ENCODE peak calls at places on chromosomes 5 and 9, in nine cellular contexts. One of them, this sample, is unnamed.

GRCh38 chr5:113162770-113163169 is 186.2 kb downstream of the DCP2 start:
- DNase-seq in fibroblast of pulmonary artery: peak
- DNase-seq in stimulated activated CD4-positive, alpha-beta T cell treated with anti-CD3 and anti-CD28 coated beads, Interleukin-4, amount 100 ng/mL, for 48 hours: no peak
- DNase-seq in NCI-H1417: no peak
- DNase-seq in activated CD4-positive, CD25-positive, alpha-beta regulatory T cell treated with anti-CD3 and anti-CD28 coated beads, Interleukin-2, amount 50 U/mL, for 72 hours: no peak
- DNase-seq in GF-D8: no peak
- DNase-seq in CD8-positive, alpha-beta memory T cell: no peak
- DNase-seq in H9: no peak
- DNase-seq in glomerular endothelial cell: no peak
- DNase-seq in this sample: peak

GRCh38 chr9:113640418-113640817 is 176.9 kb downstream of the RGS3 start:
- DNase-seq in GF-D8: no peak
- DNase-seq in glomerular endothelial cell: no peak
- DNase-seq in activated CD4-positive, CD25-positive, alpha-beta regulatory T cell treated with anti-CD3 and anti-CD28 coated beads, Interleukin-2, amount 50 U/mL, for 72 hours: no peak
- DNase-seq in CD8-positive, alpha-beta memory T cell: no peak
- DNase-seq in H9: no peak
- DNase-seq in fibroblast of pulmonary artery: no peak
- DNase-seq in NCI-H1417: no peak
- DNase-seq in stimulated activated CD4-positive, alpha-beta T cell treated with anti-CD3 and anti-CD28 coated beads, Interleukin-4, amount 100 ng/mL, for 48 hours: no peak
- DNase-seq in this sample: no peak

GRCh38 chr5:136062563-136063274 is 33.9 kb downstream of the TGFBI start:
- DNase-seq in fibroblast of pulmonary artery: peak
- DNase-seq in glomerular endothelial cell: no peak
- DNase-seq in stimulated activated CD4-positive, alpha-beta T cell treated with anti-CD3 and anti-CD28 coated beads, Interleukin-4, amount 100 ng/mL, for 48 hours: no peak
- DNase-seq in GF-D8: no peak
- DNase-seq in NCI-H1417: peak
- DNase-seq in activated CD4-positive, CD25-positive, alpha-beta regulatory T cell treated with anti-CD3 and anti-CD28 coated beads, Interleukin-2, amount 50 U/mL, for 72 hours: no peak
- DNase-seq in CD8-positive, alpha-beta memory T cell: no peak
- DNase-seq in H9: peak
- DNase-seq in this sample: peak

GRCh38 chr5:107917983-107918382 is 247.2 kb upstream of the EFNA5 start:
- DNase-seq in GF-D8: no peak
- DNase-seq in CD8-positive, alpha-beta memory T cell: no peak
- DNase-seq in glomerular endothelial cell: no peak
- DNase-seq in NCI-H1417: no peak
- DNase-seq in H9: no peak
- DNase-seq in activated CD4-positive, CD25-positive, alpha-beta regulatory T cell treated with anti-CD3 and anti-CD28 coated beads, Interleukin-2, amount 50 U/mL, for 72 hours: no peak
- DNase-seq in stimulated activated CD4-positive, alpha-beta T cell treated with anti-CD3 and anti-CD28 coated beads, Interleukin-4, amount 100 ng/mL, for 48 hours: no peak
- DNase-seq in fibroblast of pulmonary artery: no peak
- DNase-seq in this sample: no peak

GRCh38 chr9:120680161-120680560 is 34.1 kb downstream of the MEGF9 start:
- DNase-seq in H9: no peak
- DNase-seq in fibroblast of pulmonary artery: no peak
- DNase-seq in NCI-H1417: no peak
- DNase-seq in stimulated activated CD4-positive, alpha-beta T cell treated with anti-CD3 and anti-CD28 coated beads, Interleukin-4, amount 100 ng/mL, for 48 hours: no peak
- DNase-seq in CD8-positive, alpha-beta memory T cell: no peak
- DNase-seq in activated CD4-positive, CD25-positive, alpha-beta regulatory T cell treated with anti-CD3 and anti-CD28 coated beads, Interleukin-2, amount 50 U/mL, for 72 hours: no peak
- DNase-seq in glomerular endothelial cell: no peak
- DNase-seq in GF-D8: no peak
- DNase-seq in this sample: no peak

GRCh38 chr9:38063363-38063707 is 5.7 kb downstream of the SHB start:
- DNase-seq in H9: no peak
- DNase-seq in activated CD4-positive, CD25-positive, alpha-beta regulatory T cell treated with anti-CD3 and anti-CD28 coated beads, Interleukin-2, amount 50 U/mL, for 72 hours: no peak
- DNase-seq in glomerular endothelial cell: no peak
- DNase-seq in fibroblast of pulmonary artery: no peak
- DNase-seq in CD8-positive, alpha-beta memory T cell: no peak
- DNase-seq in stimulated activated CD4-positive, alpha-beta T cell treated with anti-CD3 and anti-CD28 coated beads, Interleukin-4, amount 100 ng/mL, for 48 hours: no peak
- DNase-seq in GF-D8: no peak
- DNase-seq in NCI-H1417: no peak
- DNase-seq in this sample: no peak

GRCh38 chr9:127968717-127969383 is 11.9 kb downstream of the EEIG1 start:
- DNase-seq in CD8-positive, alpha-beta memory T cell: no peak
- DNase-seq in fibroblast of pulmonary artery: peak
- DNase-seq in NCI-H1417: no peak
- DNase-seq in stimulated activated CD4-positive, alpha-beta T cell treated with anti-CD3 and anti-CD28 coated beads, Interleukin-4, amount 100 ng/mL, for 48 hours: no peak
- DNase-seq in glomerular endothelial cell: no peak
- DNase-seq in activated CD4-positive, CD25-positive, alpha-beta regulatory T cell treated with anti-CD3 and anti-CD28 coated beads, Interleukin-2, amount 50 U/mL, for 72 hours: no peak
- DNase-seq in GF-D8: no peak
- DNase-seq in H9: no peak
- DNase-seq in this sample: no peak

GRCh38 chr9:3751125-3751758 is 225.4 kb upstream of the RFX3 start:
- DNase-seq in glomerular endothelial cell: no peak
- DNase-seq in activated CD4-positive, CD25-positive, alpha-beta regulatory T cell treated with anti-CD3 and anti-CD28 coated beads, Interleukin-2, amount 50 U/mL, for 72 hours: no peak
- DNase-seq in fibroblast of pulmonary artery: peak
- DNase-seq in stimulated activated CD4-positive, alpha-beta T cell treated with anti-CD3 and anti-CD28 coated beads, Interleukin-4, amount 100 ng/mL, for 48 hours: no peak
- DNase-seq in H9: no peak
- DNase-seq in NCI-H1417: no peak
- DNase-seq in CD8-positive, alpha-beta memory T cell: no peak
- DNase-seq in GF-D8: no peak
- DNase-seq in this sample: no peak

GRCh38 chr9:133511607-133512006 is 13.2 kb downstream of the MYMK start:
- DNase-seq in stimulated activated CD4-positive, alpha-beta T cell treated with anti-CD3 and anti-CD28 coated beads, Interleukin-4, amount 100 ng/mL, for 48 hours: no peak
- DNase-seq in NCI-H1417: no peak
- DNase-seq in H9: no peak
- DNase-seq in glomerular endothelial cell: no peak
- DNase-seq in fibroblast of pulmonary artery: no peak
- DNase-seq in CD8-positive, alpha-beta memory T cell: no peak
- DNase-seq in GF-D8: no peak
- DNase-seq in activated CD4-positive, CD25-positive, alpha-beta regulatory T cell treated with anti-CD3 and anti-CD28 coated beads, Interleukin-2, amount 50 U/mL, for 72 hours: no peak
- DNase-seq in this sample: no peak

GRCh38 chr5:148820778-148821395 is 5.5 kb upstream of the ADRB2 start:
- DNase-seq in H9: no peak
- DNase-seq in glomerular endothelial cell: no peak
- DNase-seq in stimulated activated CD4-positive, alpha-beta T cell treated with anti-CD3 and anti-CD28 coated beads, Interleukin-4, amount 100 ng/mL, for 48 hours: no peak
- DNase-seq in activated CD4-positive, CD25-positive, alpha-beta regulatory T cell treated with anti-CD3 and anti-CD28 coated beads, Interleukin-2, amount 50 U/mL, for 72 hours: no peak
- DNase-seq in fibroblast of pulmonary artery: peak
- DNase-seq in NCI-H1417: peak
- DNase-seq in GF-D8: no peak
- DNase-seq in CD8-positive, alpha-beta memory T cell: no peak
- DNase-seq in this sample: peak

GRCh38 chr5:172144291-172144815 is 43.7 kb downstream of the STK10 start:
- DNase-seq in NCI-H1417: no peak
- DNase-seq in stimulated activated CD4-positive, alpha-beta T cell treated with anti-CD3 and anti-CD28 coated beads, Interleukin-4, amount 100 ng/mL, for 48 hours: no peak
- DNase-seq in activated CD4-positive, CD25-positive, alpha-beta regulatory T cell treated with anti-CD3 and anti-CD28 coated beads, Interleukin-2, amount 50 U/mL, for 72 hours: no peak
- DNase-seq in H9: no peak
- DNase-seq in CD8-positive, alpha-beta memory T cell: no peak
- DNase-seq in fibroblast of pulmonary artery: peak
- DNase-seq in GF-D8: no peak
- DNase-seq in glomerular endothelial cell: no peak
- DNase-seq in this sample: no peak

GRCh38 chr5:33129309-33129708 is 311.5 kb upstream of the TARS1 start:
- DNase-seq in activated CD4-positive, CD25-positive, alpha-beta regulatory T cell treated with anti-CD3 and anti-CD28 coated beads, Interleukin-2, amount 50 U/mL, for 72 hours: no peak
- DNase-seq in CD8-positive, alpha-beta memory T cell: no peak
- DNase-seq in NCI-H1417: no peak
- DNase-seq in GF-D8: no peak
- DNase-seq in stimulated activated CD4-positive, alpha-beta T cell treated with anti-CD3 and anti-CD28 coated beads, Interleukin-4, amount 100 ng/mL, for 48 hours: no peak
- DNase-seq in H9: no peak
- DNase-seq in fibroblast of pulmonary artery: no peak
- DNase-seq in glomerular endothelial cell: no peak
- DNase-seq in this sample: no peak

GRCh38 chr9:126705311-126705766 is 91.6 kb downstream of the LMX1B start:
- DNase-seq in fibroblast of pulmonary artery: peak
- DNase-seq in stimulated activated CD4-positive, alpha-beta T cell treated with anti-CD3 and anti-CD28 coated beads, Interleukin-4, amount 100 ng/mL, for 48 hours: peak
- DNase-seq in CD8-positive, alpha-beta memory T cell: peak
- DNase-seq in glomerular endothelial cell: no peak
- DNase-seq in GF-D8: no peak
- DNase-seq in NCI-H1417: peak
- DNase-seq in activated CD4-positive, CD25-positive, alpha-beta regulatory T cell treated with anti-CD3 and anti-CD28 coated beads, Interleukin-2, amount 50 U/mL, for 72 hours: peak
- DNase-seq in H9: peak
- DNase-seq in this sample: peak

GRCh38 chr5:78361226-78361993 is 993 bp downstream of the SCAMP1 start:
- DNase-seq in GF-D8: peak
- DNase-seq in activated CD4-positive, CD25-positive, alpha-beta regulatory T cell treated with anti-CD3 and anti-CD28 coated beads, Interleukin-2, amount 50 U/mL, for 72 hours: no peak
- DNase-seq in glomerular endothelial cell: peak
- DNase-seq in H9: no peak
- DNase-seq in NCI-H1417: peak
- DNase-seq in fibroblast of pulmonary artery: peak
- DNase-seq in stimulated activated CD4-positive, alpha-beta T cell treated with anti-CD3 and anti-CD28 coated beads, Interleukin-4, amount 100 ng/mL, for 48 hours: no peak
- DNase-seq in CD8-positive, alpha-beta memory T cell: no peak
- DNase-seq in this sample: peak

GRCh38 chr5:93421987-93422391 is 159.0 kb downstream of the NR2F1-AS1 start:
- DNase-seq in H9: peak
- DNase-seq in CD8-positive, alpha-beta memory T cell: no peak
- DNase-seq in fibroblast of pulmonary artery: no peak
- DNase-seq in activated CD4-positive, CD25-positive, alpha-beta regulatory T cell treated with anti-CD3 and anti-CD28 coated beads, Interleukin-2, amount 50 U/mL, for 72 hours: no peak
- DNase-seq in NCI-H1417: no peak
- DNase-seq in stimulated activated CD4-positive, alpha-beta T cell treated with anti-CD3 and anti-CD28 coated beads, Interleukin-4, amount 100 ng/mL, for 48 hours: no peak
- DNase-seq in GF-D8: no peak
- DNase-seq in glomerular endothelial cell: no peak
- DNase-seq in this sample: no peak

GRCh38 chr5:122192883-122193496 is 63.6 kb downstream of the ZNF474 start:
- DNase-seq in NCI-H1417: peak
- DNase-seq in stimulated activated CD4-positive, alpha-beta T cell treated with anti-CD3 and anti-CD28 coated beads, Interleukin-4, amount 100 ng/mL, for 48 hours: no peak
- DNase-seq in glomerular endothelial cell: no peak
- DNase-seq in H9: no peak
- DNase-seq in fibroblast of pulmonary artery: peak
- DNase-seq in CD8-positive, alpha-beta memory T cell: no peak
- DNase-seq in GF-D8: no peak
- DNase-seq in activated CD4-positive, CD25-positive, alpha-beta regulatory T cell treated with anti-CD3 and anti-CD28 coated beads, Interleukin-2, amount 50 U/mL, for 72 hours: no peak
- DNase-seq in this sample: peak

GRCh38 chr9:107049825-107050184 is 186.8 kb downstream of the ZNF462 start:
- DNase-seq in fibroblast of pulmonary artery: no peak
- DNase-seq in NCI-H1417: no peak
- DNase-seq in GF-D8: no peak
- DNase-seq in CD8-positive, alpha-beta memory T cell: no peak
- DNase-seq in stimulated activated CD4-positive, alpha-beta T cell treated with anti-CD3 and anti-CD28 coated beads, Interleukin-4, amount 100 ng/mL, for 48 hours: no peak
- DNase-seq in activated CD4-positive, CD25-positive, alpha-beta regulatory T cell treated with anti-CD3 and anti-CD28 coated beads, Interleukin-2, amount 50 U/mL, for 72 hours: no peak
- DNase-seq in glomerular endothelial cell: no peak
- DNase-seq in H9: peak
- DNase-seq in this sample: no peak

GRCh38 chr5:132102101-132102701 is 28.6 kb downstream of the CSF2 start:
- DNase-seq in fibroblast of pulmonary artery: no peak
- DNase-seq in GF-D8: no peak
- DNase-seq in activated CD4-positive, CD25-positive, alpha-beta regulatory T cell treated with anti-CD3 and anti-CD28 coated beads, Interleukin-2, amount 50 U/mL, for 72 hours: peak
- DNase-seq in glomerular endothelial cell: no peak
- DNase-seq in stimulated activated CD4-positive, alpha-beta T cell treated with anti-CD3 and anti-CD28 coated beads, Interleukin-4, amount 100 ng/mL, for 48 hours: no peak
- DNase-seq in CD8-positive, alpha-beta memory T cell: peak
- DNase-seq in NCI-H1417: no peak
- DNase-seq in H9: no peak
- DNase-seq in this sample: no peak

GRCh38 chr9:77561321-77562020 is 86.7 kb downstream of the GNA14 start:
- DNase-seq in glomerular endothelial cell: no peak
- DNase-seq in NCI-H1417: no peak
- DNase-seq in fibroblast of pulmonary artery: no peak
- DNase-seq in activated CD4-positive, CD25-positive, alpha-beta regulatory T cell treated with anti-CD3 and anti-CD28 coated beads, Interleukin-2, amount 50 U/mL, for 72 hours: no peak
- DNase-seq in GF-D8: no peak
- DNase-seq in stimulated activated CD4-positive, alpha-beta T cell treated with anti-CD3 and anti-CD28 coated beads, Interleukin-4, amount 100 ng/mL, for 48 hours: no peak
- DNase-seq in CD8-positive, alpha-beta memory T cell: no peak
- DNase-seq in H9: no peak
- DNase-seq in this sample: peak

GRCh38 chr9:37452611-37453010 is 12.6 kb downstream of the ZBTB5 start:
- DNase-seq in CD8-positive, alpha-beta memory T cell: no peak
- DNase-seq in stimulated activated CD4-positive, alpha-beta T cell treated with anti-CD3 and anti-CD28 coated beads, Interleukin-4, amount 100 ng/mL, for 48 hours: no peak
- DNase-seq in glomerular endothelial cell: no peak
- DNase-seq in activated CD4-positive, CD25-positive, alpha-beta regulatory T cell treated with anti-CD3 and anti-CD28 coated beads, Interleukin-2, amount 50 U/mL, for 72 hours: no peak
- DNase-seq in H9: no peak
- DNase-seq in fibroblast of pulmonary artery: no peak
- DNase-seq in GF-D8: no peak
- DNase-seq in NCI-H1417: no peak
- DNase-seq in this sample: no peak

GRCh38 chr9:6667633-6668280 is 22.2 kb upstream of the GLDC start:
- DNase-seq in NCI-H1417: peak
- DNase-seq in fibroblast of pulmonary artery: peak
- DNase-seq in H9: no peak
- DNase-seq in activated CD4-positive, CD25-positive, alpha-beta regulatory T cell treated with anti-CD3 and anti-CD28 coated beads, Interleukin-2, amount 50 U/mL, for 72 hours: no peak
- DNase-seq in GF-D8: no peak
- DNase-seq in stimulated activated CD4-positive, alpha-beta T cell treated with anti-CD3 and anti-CD28 coated beads, Interleukin-4, amount 100 ng/mL, for 48 hours: no peak
- DNase-seq in glomerular endothelial cell: no peak
- DNase-seq in CD8-positive, alpha-beta memory T cell: no peak
- DNase-seq in this sample: peak

GRCh38 chr5:90264930-90265857 is 144.4 kb downstream of the CETN3 start:
- DNase-seq in H9: peak
- DNase-seq in CD8-positive, alpha-beta memory T cell: peak
- DNase-seq in stimulated activated CD4-positive, alpha-beta T cell treated with anti-CD3 and anti-CD28 coated beads, Interleukin-4, amount 100 ng/mL, for 48 hours: peak
- DNase-seq in fibroblast of pulmonary artery: peak
- DNase-seq in GF-D8: no peak
- DNase-seq in NCI-H1417: peak
- DNase-seq in activated CD4-positive, CD25-positive, alpha-beta regulatory T cell treated with anti-CD3 and anti-CD28 coated beads, Interleukin-2, amount 50 U/mL, for 72 hours: peak
- DNase-seq in glomerular endothelial cell: peak
- DNase-seq in this sample: peak

GRCh38 chr5:167578977-167579700 is 712.3 kb upstream of the WWC1 start:
- DNase-seq in NCI-H1417: no peak
- DNase-seq in H9: no peak
- DNase-seq in activated CD4-positive, CD25-positive, alpha-beta regulatory T cell treated with anti-CD3 and anti-CD28 coated beads, Interleukin-2, amount 50 U/mL, for 72 hours: no peak
- DNase-seq in CD8-positive, alpha-beta memory T cell: no peak
- DNase-seq in stimulated activated CD4-positive, alpha-beta T cell treated with anti-CD3 and anti-CD28 coated beads, Interleukin-4, amount 100 ng/mL, for 48 hours: no peak
- DNase-seq in fibroblast of pulmonary artery: peak
- DNase-seq in glomerular endothelial cell: no peak
- DNase-seq in GF-D8: no peak
- DNase-seq in this sample: no peak

GRCh38 chr9:86794356-86795046 is 152.8 kb downstream of the GAS1 start:
- DNase-seq in CD8-positive, alpha-beta memory T cell: no peak
- DNase-seq in fibroblast of pulmonary artery: peak
- DNase-seq in H9: no peak
- DNase-seq in glomerular endothelial cell: no peak
- DNase-seq in activated CD4-positive, CD25-positive, alpha-beta regulatory T cell treated with anti-CD3 and anti-CD28 coated beads, Interleukin-2, amount 50 U/mL, for 72 hours: no peak
- DNase-seq in NCI-H1417: no peak
- DNase-seq in stimulated activated CD4-positive, alpha-beta T cell treated with anti-CD3 and anti-CD28 coated beads, Interleukin-4, amount 100 ng/mL, for 48 hours: no peak
- DNase-seq in GF-D8: no peak
- DNase-seq in this sample: no peak

GRCh38 chr9:129624168-129624759 is 1.7 kb upstream of the NTMT1 start:
- DNase-seq in glomerular endothelial cell: no peak
- DNase-seq in stimulated activated CD4-positive, alpha-beta T cell treated with anti-CD3 and anti-CD28 coated beads, Interleukin-4, amount 100 ng/mL, for 48 hours: peak
- DNase-seq in fibroblast of pulmonary artery: peak
- DNase-seq in CD8-positive, alpha-beta memory T cell: peak
- DNase-seq in NCI-H1417: peak
- DNase-seq in H9: peak
- DNase-seq in GF-D8: no peak
- DNase-seq in activated CD4-positive, CD25-positive, alpha-beta regulatory T cell treated with anti-CD3 and anti-CD28 coated beads, Interleukin-2, amount 50 U/mL, for 72 hours: peak
- DNase-seq in this sample: peak

GRCh38 chr5:160183075-160183474 is 46.2 kb upstream of the FABP6 start:
- DNase-seq in NCI-H1417: no peak
- DNase-seq in H9: no peak
- DNase-seq in CD8-positive, alpha-beta memory T cell: no peak
- DNase-seq in stimulated activated CD4-positive, alpha-beta T cell treated with anti-CD3 and anti-CD28 coated beads, Interleukin-4, amount 100 ng/mL, for 48 hours: no peak
- DNase-seq in glomerular endothelial cell: no peak
- DNase-seq in activated CD4-positive, CD25-positive, alpha-beta regulatory T cell treated with anti-CD3 and anti-CD28 coated beads, Interleukin-2, amount 50 U/mL, for 72 hours: no peak
- DNase-seq in GF-D8: no peak
- DNase-seq in fibroblast of pulmonary artery: no peak
- DNase-seq in this sample: no peak

GRCh38 chr9:74736635-74737034 is 151.1 kb downstream of the TRPM6 start:
- DNase-seq in fibroblast of pulmonary artery: no peak
- DNase-seq in GF-D8: no peak
- DNase-seq in CD8-positive, alpha-beta memory T cell: no peak
- DNase-seq in activated CD4-positive, CD25-positive, alpha-beta regulatory T cell treated with anti-CD3 and anti-CD28 coated beads, Interleukin-2, amount 50 U/mL, for 72 hours: no peak
- DNase-seq in stimulated activated CD4-positive, alpha-beta T cell treated with anti-CD3 and anti-CD28 coated beads, Interleukin-4, amount 100 ng/mL, for 48 hours: no peak
- DNase-seq in H9: no peak
- DNase-seq in glomerular endothelial cell: no peak
- DNase-seq in NCI-H1417: no peak
- DNase-seq in this sample: no peak

GRCh38 chr5:1633605-1634336 is 110.0 kb upstream of the LPCAT1 start:
- DNase-seq in NCI-H1417: peak
- DNase-seq in CD8-positive, alpha-beta memory T cell: peak
- DNase-seq in fibroblast of pulmonary artery: peak
- DNase-seq in H9: peak
- DNase-seq in stimulated activated CD4-positive, alpha-beta T cell treated with anti-CD3 and anti-CD28 coated beads, Interleukin-4, amount 100 ng/mL, for 48 hours: peak
- DNase-seq in activated CD4-positive, CD25-positive, alpha-beta regulatory T cell treated with anti-CD3 and anti-CD28 coated beads, Interleukin-2, amount 50 U/mL, for 72 hours: peak
- DNase-seq in GF-D8: peak
- DNase-seq in glomerular endothelial cell: no peak
- DNase-seq in this sample: peak

GRCh38 chr9:96500696-96501660 is 51.0 kb downstream of the HABP4 start:
- DNase-seq in CD8-positive, alpha-beta memory T cell: no peak
- DNase-seq in NCI-H1417: no peak
- DNase-seq in glomerular endothelial cell: no peak
- DNase-seq in stimulated activated CD4-positive, alpha-beta T cell treated with anti-CD3 and anti-CD28 coated beads, Interleukin-4, amount 100 ng/mL, for 48 hours: no peak
- DNase-seq in fibroblast of pulmonary artery: no peak
- DNase-seq in GF-D8: no peak
- DNase-seq in activated CD4-positive, CD25-positive, alpha-beta regulatory T cell treated with anti-CD3 and anti-CD28 coated beads, Interleukin-2, amount 50 U/mL, for 72 hours: no peak
- DNase-seq in H9: no peak
- DNase-seq in this sample: no peak

GRCh38 chr9:133944746-133945135 is 47.4 kb downstream of the VAV2 start:
- DNase-seq in NCI-H1417: no peak
- DNase-seq in activated CD4-positive, CD25-positive, alpha-beta regulatory T cell treated with anti-CD3 and anti-CD28 coated beads, Interleukin-2, amount 50 U/mL, for 72 hours: no peak
- DNase-seq in GF-D8: no peak
- DNase-seq in CD8-positive, alpha-beta memory T cell: no peak
- DNase-seq in fibroblast of pulmonary artery: peak
- DNase-seq in stimulated activated CD4-positive, alpha-beta T cell treated with anti-CD3 and anti-CD28 coated beads, Interleukin-4, amount 100 ng/mL, for 48 hours: no peak
- DNase-seq in glomerular endothelial cell: no peak
- DNase-seq in H9: no peak
- DNase-seq in this sample: no peak

GRCh38 chr5:151141535-151141934 is 16.0 kb downstream of the ANXA6 start:
- DNase-seq in stimulated activated CD4-positive, alpha-beta T cell treated with anti-CD3 and anti-CD28 coated beads, Interleukin-4, amount 100 ng/mL, for 48 hours: no peak
- DNase-seq in H9: peak
- DNase-seq in CD8-positive, alpha-beta memory T cell: peak
- DNase-seq in glomerular endothelial cell: no peak
- DNase-seq in GF-D8: no peak
- DNase-seq in activated CD4-positive, CD25-positive, alpha-beta regulatory T cell treated with anti-CD3 and anti-CD28 coated beads, Interleukin-2, amount 50 U/mL, for 72 hours: peak
- DNase-seq in fibroblast of pulmonary artery: no peak
- DNase-seq in NCI-H1417: no peak
- DNase-seq in this sample: no peak

This sample was measured in dermis microvascular lymphatic vessel endothelial cell.